ENCODE peak calls at places on chromosome 12, in four cellular contexts. L, W, D and O are unnamed samples.
A peak's percentile ranks its signal among the peaks of the same experiment; 100 is the strongest.

GRCh38 chr12:4821000-4821399 is 88.7 kb upstream of the KCNA1 start:
- DNase-seq in L (no peak), W (no peak), D (no peak), O (no peak)

GRCh38 chr12:70002912-70003255 is 177.9 kb downstream of the MYRFL start:
- DNase-seq in L (no peak), W (no peak), D (no peak), O (no peak)

GRCh38 chr12:3129301-3130052 is 52.3 kb downstream of the TSPAN9 start:
- DNase-seq in L (no peak), W (no peak), D (peak; percentile 59), O (no peak)

GRCh38 chr12:78143717-78144116 is 313.0 kb downstream of the NAV3 start:
- DNase-seq in L (no peak), W (no peak), D (no peak), O (no peak)

GRCh38 chr12:51128905-51129304 is 44.0 kb downstream of the TFCP2 start:
- DNase-seq in L (no peak), W (no peak), D (no peak), O (no peak)

GRCh38 chr12:93563807-93564538 is 8.5 kb upstream of the SOCS2 start:
- DNase-seq in L (peak; percentile 20), W (no peak), D (no peak), O (no peak)

GRCh38 chr12:25796523-25797000 is 161.9 kb upstream of the RASSF8 start:
- DNase-seq in L (no peak), W (no peak), D (no peak), O (no peak)

GRCh38 chr12:30980886-30981662 is 54.5 kb downstream of the TSPAN11 start:
- DNase-seq in L (no peak), W (no peak), D (no peak), O (no peak)

GRCh38 chr12:101299346-101299745 is 19.4 kb downstream of the UTP20 start:
- DNase-seq in L (no peak), W (no peak), D (no peak), O (no peak)

GRCh38 chr12:124286414-124286813 is 8.5 kb upstream of the RFLNA start:
- DNase-seq in L (no peak), W (no peak), D (no peak), O (no peak)

GRCh38 chr12:132194056-132194455 is 49.8 kb downstream of the NOC4L start:
- DNase-seq in L (no peak), W (no peak), D (no peak), O (no peak)

GRCh38 chr12:12807970-12808702 is 5.0 kb upstream of the DDX47 start:
- DNase-seq in L (peak; percentile 52), W (peak; percentile 44), D (no peak), O (peak; percentile 34)
- H3K4me3 ChIP-seq in L (no peak overlapping the region), W (peak overlapping the region; percentile 46), D (no peak overlapping the region), O (peak overlapping the region; percentile 38)

GRCh38 chr12:95637010-95637409 is 85.7 kb upstream of the USP44 start:
- DNase-seq in L (no peak), W (no peak), D (no peak), O (no peak)
- H3K4me3 ChIP-seq in L (no peak overlapping the region), W (no peak overlapping the region), D (no peak overlapping the region), O (peak overlapping the region; percentile 52)

DNA sequence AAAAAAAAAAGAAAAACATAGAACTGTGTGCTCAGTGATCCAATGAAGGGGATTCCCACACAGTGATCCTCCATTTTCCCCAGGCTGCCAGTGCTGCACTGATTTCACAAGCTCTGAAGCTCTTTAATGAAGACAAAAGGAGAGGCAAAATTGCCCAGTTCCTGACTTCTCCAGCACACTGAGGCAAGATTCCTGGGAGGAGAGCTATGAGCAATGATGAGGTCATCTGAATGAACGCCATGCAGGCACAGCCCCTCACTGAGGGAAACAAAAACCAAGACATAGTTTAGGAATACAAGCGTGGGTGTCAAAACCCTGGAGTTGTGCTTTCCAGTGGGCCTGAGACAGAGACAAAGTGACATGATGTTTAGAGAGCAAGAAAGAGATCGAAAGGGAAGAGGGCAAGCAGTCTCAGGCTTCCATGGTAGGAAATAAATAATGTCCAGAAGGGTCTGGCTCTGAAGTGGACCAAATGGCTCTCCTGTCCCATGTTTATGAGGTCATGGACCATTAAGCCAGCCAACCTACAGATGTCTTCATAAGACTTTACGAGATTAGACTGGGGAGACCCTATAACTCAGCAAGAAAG is 40.9 kb upstream of the SMUG1 start:
- DNase-seq in L (peak; percentile 39), W (no peak), D (no peak), O (peak; percentile 67)
- H3K4me3 ChIP-seq in L (no peak overlapping the region), W (no peak overlapping the region), D (no peak overlapping the region), O (no peak overlapping the region)

GRCh38 chr12:39287409-39287808 is 155.5 kb downstream of the KIF21A start:
- DNase-seq in L (no peak), W (no peak), D (no peak), O (no peak)

GRCh38 chr12:39296496-39296895 is 146.4 kb downstream of the KIF21A start:
- DNase-seq in L (no peak), W (no peak), D (no peak), O (no peak)

GRCh38 chr12:39287817-39288216 is 155.1 kb downstream of the KIF21A start:
- DNase-seq in L (no peak), W (no peak), D (no peak), O (no peak)

GRCh38 chr12:39294712-39295111 is 148.2 kb downstream of the KIF21A start:
- DNase-seq in L (no peak), W (no peak), D (no peak), O (no peak)

GRCh38 chr12:39292125-39292630 is 150.7 kb downstream of the KIF21A start:
- DNase-seq in L (no peak), W (no peak), D (no peak), O (no peak)
- H3K4me3 ChIP-seq in L (no peak overlapping the region), W (no peak overlapping the region), D (no peak overlapping the region), O (no peak overlapping the region)

DNA sequence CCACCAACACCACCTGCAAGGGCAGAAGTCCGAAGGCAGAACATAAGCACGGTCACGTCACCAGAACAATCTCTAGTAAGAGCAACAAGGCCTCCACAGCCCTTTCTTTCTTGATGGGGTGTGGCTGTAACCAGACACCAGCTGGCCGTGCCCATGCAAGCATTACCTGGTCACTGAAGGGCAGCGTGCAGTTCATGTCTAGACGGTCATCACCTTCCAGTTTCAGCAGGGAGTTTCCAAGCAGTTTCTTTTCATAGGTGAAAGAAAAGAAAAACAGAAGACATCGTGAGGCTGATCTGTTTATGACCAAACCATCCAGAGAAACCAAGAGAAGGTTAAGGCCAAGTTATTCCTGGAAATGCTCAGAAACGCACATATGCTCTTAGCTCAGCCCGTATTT is 42.4 kb downstream of the PRKAB1 start:
- DNase-seq in L (no peak), W (no peak), D (no peak), O (no peak)
- H3K4me3 ChIP-seq in L (no peak overlapping the region), W (no peak overlapping the region), D (no peak overlapping the region), O (no peak overlapping the region)

GRCh38 chr12:14953752-14954151 is 7.6 kb downstream of the ARHGDIB start:
- DNase-seq in L (no peak), W (no peak), D (no peak), O (no peak)
- H3K4me3 ChIP-seq in L (no peak overlapping the region), W (no peak overlapping the region), D (no peak overlapping the region), O (no peak overlapping the region)

DNA sequence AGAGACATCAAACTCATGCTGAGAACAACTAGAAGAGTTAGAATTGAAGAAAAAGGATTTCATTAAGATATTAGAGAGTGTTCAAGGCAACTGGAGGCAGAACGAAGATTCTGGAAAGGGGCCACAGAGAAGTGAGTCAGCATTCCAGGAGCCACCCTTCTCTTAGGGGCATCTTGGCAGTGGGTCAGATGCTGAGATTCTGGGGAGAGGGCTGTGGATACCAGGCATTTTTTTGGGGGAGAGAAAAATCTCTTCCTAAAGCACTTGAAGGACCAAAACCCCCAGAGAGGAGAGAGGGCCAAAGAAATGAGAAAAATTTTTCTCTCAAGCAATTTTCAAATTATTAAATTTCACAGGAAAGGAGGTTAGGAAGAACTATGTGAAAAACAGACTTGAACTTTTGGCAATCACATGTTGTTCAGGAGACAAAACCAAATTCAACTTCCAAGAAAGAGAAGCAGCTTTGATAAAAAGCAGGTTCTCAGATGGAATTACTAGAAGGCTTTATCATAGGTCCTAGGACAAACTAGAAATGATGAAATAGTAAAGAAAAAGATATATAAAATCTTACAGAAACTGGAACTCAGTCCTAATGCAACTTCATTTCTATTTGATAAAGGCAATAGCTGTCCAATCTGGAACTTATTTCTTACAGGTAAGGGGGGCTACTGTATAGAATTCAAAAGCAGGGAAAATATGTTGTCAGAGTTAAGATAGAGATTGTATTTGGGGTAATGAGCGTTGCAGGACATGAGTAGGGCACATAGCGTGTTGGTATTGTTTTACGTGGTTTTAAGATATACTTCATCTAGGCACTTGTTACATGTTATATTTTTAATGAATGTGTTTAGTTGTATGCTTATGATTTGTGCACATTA is 1.1 kb upstream of the CLEC2D start:
- DNase-seq in L (no peak), W (no peak), D (no peak), O (no peak)
- H3K4me3 ChIP-seq in L (no peak overlapping the region), W (no peak overlapping the region), D (no peak overlapping the region), O (no peak overlapping the region)